ENCODE peak calls at places on chromosomes 6 and 20, in ten cellular contexts. I is heart right ventricle, K is H9, B is hepatocyte, X is tibial artery, A is HL-60, S is RWPE1, O is neural progenitor cell, N is cardiac muscle cell, D is psoas muscle. H is an unnamed sample.

GRCh38 chr20:62886709-62887058 is 25.1 kb upstream of the TCFL5 start:
- DNase-seq in I (no peak), K (no peak), B (no peak), X (no peak), A (no peak), S (no peak), O (no peak), N (no peak), D (no peak), H (no peak)

GRCh38 chr20:44805991-44806729 is 4.2 kb downstream of the RIMS4 start:
- DNase-seq in I (peak), K (peak), B (peak), X (peak), A (no peak), S (peak), O (peak), N (peak), D (peak), H (no peak)

GRCh38 chr6:31922942-31923341 is 4.6 kb upstream of the C2 start:
- DNase-seq in I (no peak), K (no peak), B (no peak), X (no peak), A (no peak), S (no peak), O (peak), N (peak), D (no peak), H (no peak)

GRCh38 chr6:43334466-43335095 is 26.0 kb upstream of the CRIP3 start:
- DNase-seq in I (no peak), K (peak), B (peak), X (no peak), A (no peak), S (peak), O (peak), N (peak), D (no peak), H (no peak)

GRCh38 chr6:166078294-166078693 is 89.4 kb downstream of the TBXT start:
- DNase-seq in I (no peak), K (no peak), B (no peak), X (no peak), A (no peak), S (no peak), O (no peak), N (peak), D (no peak), H (no peak)

GRCh38 chr6:130715058-130715457 is 112.1 kb upstream of the SMLR1 start:
- DNase-seq in I (no peak), K (no peak), B (no peak), X (no peak), A (no peak), S (no peak), O (no peak), N (no peak), D (no peak), H (no peak)

GRCh38 chr6:169044376-169045230 is 209.0 kb downstream of the THBS2 start:
- DNase-seq in I (no peak), K (no peak), B (no peak), X (no peak), A (no peak), S (no peak), O (no peak), N (no peak), D (no peak), H (no peak)

GRCh38 chr20:18783385-18783959 is 30.1 kb upstream of the SCP2D1 start:
- DNase-seq in I (no peak), K (no peak), B (no peak), X (no peak), A (no peak), S (no peak), O (no peak), N (no peak), D (no peak), H (no peak)

GRCh38 chr6:65623569-65623968 is 83.5 kb downstream of the EYS start:
- DNase-seq in I (no peak), K (no peak), B (no peak), X (no peak), A (no peak), S (no peak), O (no peak), N (no peak), D (no peak), H (no peak)

GRCh38 chr20:36644713-36645109 is 1.3 kb downstream of the SLA2 start:
- DNase-seq in I (no peak), K (no peak), B (no peak), X (no peak), A (no peak), S (no peak), O (no peak), N (no peak), D (no peak), H (no peak)

GRCh38 chr20:50872562-50873288 is 58.5 kb downstream of the ADNP start:
- DNase-seq in I (no peak), K (no peak), B (no peak), X (no peak), A (no peak), S (no peak), O (no peak), N (no peak), D (no peak), H (no peak)

GRCh38 chr6:16165641-16166040 is 36.8 kb downstream of the MYLIP start:
- DNase-seq in I (no peak), K (no peak), B (no peak), X (no peak), A (no peak), S (no peak), O (no peak), N (no peak), D (no peak), H (no peak)

GRCh38 chr6:32069878-32070515 is 31.8 kb downstream of the CYP21A2 start:
- DNase-seq in I (no peak), K (no peak), B (no peak), X (no peak), A (no peak), S (no peak), O (no peak), N (no peak), D (no peak), H (no peak)

GRCh38 chr20:60046436-60046835 is 88.2 kb downstream of the CDH26 start:
- DNase-seq in I (no peak), K (peak), B (no peak), X (no peak), A (no peak), S (no peak), O (no peak), N (no peak), D (no peak), H (no peak)

GRCh38 chr6:138371720-138372119 is 6.0 kb upstream of the SMIM28 start:
- DNase-seq in I (no peak), K (no peak), B (peak), X (no peak), A (no peak), S (no peak), O (no peak), N (peak), D (no peak), H (no peak)

GRCh38 chr20:21901470-21902275 is 196.2 kb downstream of the PAX1 start:
- DNase-seq in I (peak), K (no peak), B (peak), X (peak), A (no peak), S (no peak), O (no peak), N (no peak), D (peak), H (peak)

GRCh38 chr6:45532626-45533258 is 155.0 kb upstream of the SUPT3H start:
- DNase-seq in I (no peak), K (no peak), B (no peak), X (no peak), A (no peak), S (no peak), O (no peak), N (peak), D (no peak), H (no peak)

GRCh38 chr6:2792330-2792729 is 27.1 kb downstream of the WRNIP1 start:
- DNase-seq in I (no peak), K (no peak), B (no peak), X (no peak), A (no peak), S (peak), O (no peak), N (peak), D (no peak), H (no peak)

GRCh38 chr20:10005885-10006284 is 28.9 kb upstream of the ANKEF1 start:
- DNase-seq in I (no peak), K (no peak), B (no peak), X (no peak), A (no peak), S (no peak), O (no peak), N (no peak), D (no peak), H (no peak)

GRCh38 chr6:145147559-145147958 is 587.8 kb downstream of the EPM2A start:
- DNase-seq in I (no peak), K (no peak), B (no peak), X (no peak), A (no peak), S (peak), O (no peak), N (no peak), D (no peak), H (no peak)

GRCh38 chr6:70423189-70424133 is 10.2 kb downstream of the FAM135A start:
- DNase-seq in I (no peak), K (no peak), B (no peak), X (no peak), A (no peak), S (no peak), O (no peak), N (peak), D (no peak), H (no peak)

GRCh38 chr6:149147191-149147590 is 170.3 kb upstream of the TAB2 start:
- DNase-seq in I (no peak), K (no peak), B (no peak), X (no peak), A (no peak), S (no peak), O (no peak), N (no peak), D (no peak), H (no peak)

GRCh38 chr6:157877573-157878011 is 54.5 kb downstream of the SNX9 start:
- DNase-seq in I (no peak), K (no peak), B (no peak), X (no peak), A (no peak), S (no peak), O (no peak), N (no peak), D (no peak), H (no peak)

GRCh38 chr6:107466062-107466461 is 6.7 kb upstream of the PDSS2 start:
- DNase-seq in I (no peak), K (no peak), B (no peak), X (no peak), A (no peak), S (no peak), O (no peak), N (no peak), D (no peak), H (no peak)

GRCh38 chr20:23622839-23623343 is 14.9 kb downstream of the CST3 start:
- DNase-seq in I (peak), K (no peak), B (peak), X (peak), A (no peak), S (peak), O (no peak), N (peak), D (peak), H (peak)

GRCh38 chr20:57586943-57587277 is 26.0 kb downstream of the PCK1 start:
- DNase-seq in I (no peak), K (no peak), B (no peak), X (no peak), A (no peak), S (no peak), O (no peak), N (no peak), D (no peak), H (no peak)

DNA sequence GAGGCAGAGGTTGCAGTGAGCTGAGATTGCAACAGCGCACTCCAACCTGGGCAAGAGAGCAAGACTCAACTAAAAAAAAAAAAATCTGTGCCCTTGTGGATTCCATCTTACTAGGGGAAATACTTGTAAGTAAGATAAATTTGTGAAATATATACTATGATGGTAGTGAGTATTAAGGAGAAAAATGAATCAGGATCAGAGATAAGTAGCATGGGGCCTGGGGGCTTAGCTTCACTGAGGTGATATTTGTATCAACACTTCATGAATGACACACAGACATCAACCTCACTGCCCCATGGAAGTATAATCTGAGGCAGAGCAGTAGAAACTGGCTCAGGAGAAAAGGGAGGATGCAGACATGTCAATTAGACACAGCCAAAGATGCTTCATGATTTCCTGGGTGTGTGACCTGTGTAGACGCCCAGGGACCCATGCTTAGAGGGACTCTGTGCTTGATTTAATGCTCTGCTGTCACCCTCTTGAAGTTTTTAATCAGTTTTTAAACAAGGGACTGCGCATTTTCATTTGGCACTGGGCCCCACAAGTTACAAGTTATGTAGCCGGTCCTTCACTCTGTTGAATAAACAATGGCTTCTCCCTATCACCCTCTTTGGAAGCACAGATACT is 41.9 kb downstream of the PCNA start:
- DNase-seq in I (no peak), K (no peak), B (no peak), X (no peak), A (no peak), S (no peak), O (no peak), N (no peak), D (no peak), H (no peak)
- H3K27ac ChIP-seq in I (peak), K (no peak), B (no peak), X (peak), A (peak), S (no peak), O (no peak), N (no peak), D (peak), H (peak)

DNA sequence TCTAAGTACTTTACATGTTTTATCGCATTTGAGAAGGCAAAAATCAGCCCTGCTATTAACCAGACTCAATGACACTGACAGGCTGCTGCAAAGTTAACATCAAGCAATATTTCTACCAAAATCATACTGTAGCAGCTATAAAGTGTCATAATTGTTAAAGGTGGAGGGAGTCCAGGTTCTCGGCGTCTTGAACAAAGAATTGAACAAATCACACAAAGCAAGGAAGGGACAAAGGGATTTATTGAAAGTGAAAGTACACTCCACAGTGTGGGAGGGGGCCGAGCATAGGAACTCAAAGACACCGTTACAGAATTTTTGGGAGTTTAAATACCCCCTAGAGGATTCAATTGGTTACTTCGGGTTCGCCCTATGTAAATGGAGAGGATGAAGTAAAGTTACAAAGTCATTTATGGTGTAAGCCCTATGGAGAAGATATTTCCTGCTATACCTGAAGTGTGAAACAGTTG is 12.9 kb upstream of the ZNF391 start:
- DNase-seq in I (no peak), K (no peak), B (peak), X (no peak), A (no peak), S (no peak), O (peak), N (no peak), D (no peak), H (no peak)
- H3K27ac ChIP-seq in I (no peak), K (no peak), B (peak), X (peak), A (no peak), S (no peak), O (no peak), N (no peak), D (no peak), H (peak)

GRCh38 chr6:154070657-154071056 is 31.6 kb downstream of the OPRM1 start:
- DNase-seq in I (no peak), K (no peak), B (no peak), X (no peak), A (no peak), S (peak), O (no peak), N (no peak), D (no peak), H (no peak)
- H3K27ac ChIP-seq in I (no peak), K (no peak), B (no peak), X (no peak), A (no peak), S (no peak), O (no peak), N (no peak), D (no peak), H (no peak)

DNA sequence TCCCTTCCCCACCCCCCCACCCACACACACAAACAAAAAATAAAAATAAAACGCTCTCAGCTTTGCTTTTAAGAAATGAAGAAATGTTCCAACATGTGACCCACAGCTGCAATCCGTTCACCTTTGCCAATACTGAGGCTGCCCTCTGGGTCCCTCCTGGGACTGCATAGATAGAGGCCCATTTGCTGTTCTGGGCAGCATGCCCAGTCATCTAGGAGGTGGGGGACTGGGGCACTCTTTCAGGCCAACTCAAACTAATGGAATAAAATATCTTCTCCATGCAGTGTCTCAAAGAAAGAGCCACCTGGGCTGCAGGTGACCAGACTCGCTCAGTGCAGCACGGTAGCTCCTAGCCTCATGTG is 79.9 kb downstream of the SLC22A3 start:
- DNase-seq in I (peak), K (no peak), B (peak), X (peak), A (no peak), S (no peak), O (no peak), N (peak), D (peak), H (peak)
- H3K27ac ChIP-seq in I (peak), K (no peak), B (peak), X (peak), A (no peak), S (peak), O (no peak), N (no peak), D (no peak), H (no peak)

DNA sequence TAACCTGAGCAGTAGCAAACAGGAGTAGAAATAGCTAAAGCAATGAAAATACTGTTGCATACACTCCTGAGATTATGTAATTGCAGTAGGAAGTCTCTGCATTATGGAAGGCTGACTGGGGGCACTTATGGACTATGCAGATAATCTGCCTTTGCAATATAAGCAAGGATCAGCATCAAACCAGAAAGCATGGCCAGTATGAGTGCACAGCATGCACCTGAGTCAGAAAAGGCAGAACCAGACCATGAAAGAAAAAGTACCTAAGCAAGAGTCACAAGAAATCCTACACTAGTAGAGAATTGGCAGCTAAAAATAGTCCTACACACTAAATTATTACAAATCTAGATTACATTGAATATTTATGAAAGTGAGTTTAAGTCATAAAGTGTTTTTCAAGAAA is 164.3 kb downstream of the KIF6 start:
- DNase-seq in I (no peak), K (no peak), B (no peak), X (no peak), A (no peak), S (no peak), O (no peak), N (no peak), D (no peak), H (no peak)
- H3K27ac ChIP-seq in I (no peak), K (no peak), B (no peak), X (no peak), A (no peak), S (no peak), O (no peak), N (no peak), D (no peak), H (no peak)

DNA sequence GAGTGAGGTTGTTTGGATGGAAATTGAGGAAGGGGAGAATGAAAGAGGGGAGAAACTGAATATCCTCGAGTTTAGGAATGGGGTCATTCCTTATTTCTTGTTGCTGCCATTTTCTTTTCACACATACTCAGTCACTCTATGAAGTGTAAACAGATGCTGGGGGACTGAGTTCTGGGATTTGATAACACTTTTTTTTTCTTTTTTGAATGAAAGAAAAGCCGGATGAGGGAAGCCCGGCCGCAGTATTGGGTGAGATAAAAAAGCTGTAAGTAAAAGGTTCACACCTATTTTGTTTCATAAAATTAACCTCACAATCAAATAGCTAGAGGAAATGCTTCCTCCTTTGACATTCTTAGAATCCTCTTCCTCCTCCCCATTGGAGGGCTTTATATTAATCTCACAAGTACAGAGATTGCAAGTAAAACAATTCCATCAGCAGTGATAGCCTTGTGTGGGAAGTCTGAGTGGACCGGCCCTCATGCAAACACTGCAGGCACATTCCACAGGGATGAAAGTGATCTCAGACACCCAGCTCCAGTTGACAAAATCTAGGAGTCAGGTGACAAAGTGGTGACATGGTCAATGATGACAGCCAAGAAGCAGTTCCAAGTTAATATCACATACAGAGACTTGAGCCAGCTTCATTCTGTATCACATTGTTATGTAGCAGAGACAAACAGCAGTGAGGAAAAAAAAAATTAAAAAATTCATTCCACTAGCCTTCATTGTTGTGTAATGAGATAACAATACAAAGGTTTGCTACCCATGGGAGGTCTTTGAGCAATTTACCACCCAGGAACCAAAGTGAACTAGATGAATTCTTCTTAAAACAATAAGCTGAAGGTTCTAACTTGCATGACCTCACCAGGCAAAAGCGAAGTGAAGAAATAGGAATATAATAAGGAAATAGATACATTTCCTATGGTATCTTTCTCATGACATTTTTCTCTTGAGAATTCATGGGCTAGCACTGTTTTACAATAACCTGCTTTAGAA is 391.0 kb upstream of the HSF2 start:
- DNase-seq in I (peak), K (no peak), B (no peak), X (no peak), A (no peak), S (no peak), O (peak), N (peak), D (no peak), H (peak)
- H3K27ac ChIP-seq in I (peak), K (peak), B (no peak), X (no peak), A (no peak), S (no peak), O (peak), N (peak), D (no peak), H (peak)

H was measured in heart left ventricle.